ENCODE peak calls at places on chromosome 7, in four cellular contexts. H is stomach, U is psoas muscle, C is AG10803. Y is an unnamed sample.

GRCh38 chr7:544528-545221 is 25.0 kb upstream of the PDGFA start:
- DNase-seq in C (no peak), H (no peak), U (no peak), Y (no peak)

GRCh38 chr7:150830957-150831356 is 21.4 kb upstream of the AOC1 start:
- DNase-seq in H (no peak), C (no peak), U (no peak), Y (no peak)

GRCh38 chr7:10469476-10469875 is 504.2 kb upstream of the PHF14 start:
- DNase-seq in U (no peak), H (no peak), C (no peak), Y (no peak)

GRCh38 chr7:74231232-74231590 is 21.4 kb downstream of the LAT2 start:
- DNase-seq in U (no peak), H (no peak), C (no peak), Y (no peak)

GRCh38 chr7:128259131-128260056 is 18.3 kb downstream of the LEP start:
- DNase-seq in C (peak), H (peak), U (no peak), Y (no peak)

GRCh38 chr7:130486963-130487324 is 4.9 kb upstream of the MEST start:
- DNase-seq in H (no peak), U (no peak), C (no peak), Y (no peak)

GRCh38 chr7:156639426-156640256 is 933 bp upstream of the RNF32 start:
- DNase-seq in H (no peak), U (no peak), C (peak), Y (no peak)

GRCh38 chr7:48035967-48036478 is 680 bp downstream of the C7orf57 start:
- DNase-seq in U (peak), C (peak), H (no peak), Y (peak)

GRCh38 chr7:133771778-133772421 is 355.2 kb upstream of the LRGUK start:
- DNase-seq in U (no peak), C (no peak), H (no peak), Y (no peak)

GRCh38 chr7:604884-605531 is 85.4 kb upstream of the PDGFA start:
- DNase-seq in C (no peak), H (no peak), U (no peak), Y (peak)

GRCh38 chr7:93156884-93157283 is 8.7 kb upstream of the SAMD9L start:
- DNase-seq in C (peak), U (no peak), H (no peak), Y (peak)

GRCh38 chr7:43700059-43700501 is 29.2 kb downstream of the COA1 start:
- DNase-seq in C (peak), H (no peak), U (no peak), Y (peak)

GRCh38 chr7:104767826-104768536 is 246.0 kb upstream of the KMT2E start:
- DNase-seq in C (no peak), U (no peak), H (no peak), Y (no peak)

GRCh38 chr7:47968852-47969774 is 10.3 kb downstream of the HUS1 start:
- DNase-seq in U (peak), H (peak), C (peak), Y (peak)

GRCh38 chr7:128963327-128963757 is 25.6 kb downstream of the IRF5 start:
- DNase-seq in H (no peak), U (no peak), C (no peak), Y (no peak)

GRCh38 chr7:135352285-135352684 is 118.6 kb downstream of the STRA8 start:
- DNase-seq in H (no peak), C (no peak), U (no peak), Y (no peak)

GRCh38 chr7:108000875-108001758 is 1.8 kb downstream of the LAMB1 start:
- DNase-seq in U (peak), H (peak), C (no peak), Y (peak)

GRCh38 chr7:73715648-73716317 is 3.7 kb downstream of the STX1A start:
- DNase-seq in U (no peak), H (peak), C (peak), Y (peak)

GRCh38 chr7:116588641-116589594 is 64.1 kb downstream of the CAV1 start:
- DNase-seq in U (no peak), C (peak), H (no peak), Y (peak)

GRCh38 chr7:92671502-92672169 is 81.4 kb upstream of the FAM133B start:
- DNase-seq in U (no peak), C (no peak), H (no peak), Y (no peak)

GRCh38 chr7:103348452-103348851 is 1.0 kb downstream of the PSMC2 start:
- DNase-seq in U (no peak), C (no peak), H (no peak), Y (no peak)

GRCh38 chr7:77727936-77728701 is 31.9 kb downstream of the RSBN1L start:
- DNase-seq in H (no peak), C (peak), U (no peak), Y (peak)

GRCh38 chr7:29113384-29114102 is 32.8 kb downstream of the CPVL start:
- DNase-seq in U (no peak), C (peak), H (no peak), Y (peak)

GRCh38 chr7:18086165-18087030 is 58.8 kb upstream of the PRPS1L1 start:
- DNase-seq in C (no peak), H (no peak), U (peak), Y (no peak)

GRCh38 chr7:134327896-134328295 is 11.2 kb upstream of the SLC35B4 start:
- DNase-seq in H (no peak), C (peak), U (no peak), Y (peak)

GRCh38 chr7:74479066-74479781 is 25.5 kb downstream of the GTF2IRD1 start:
- DNase-seq in U (peak), H (peak), C (peak), Y (peak)

GRCh38 chr7:117673839-117674238 is 194.0 kb downstream of the CFTR start:
- DNase-seq in U (no peak), C (peak), H (no peak), Y (peak)

GRCh38 chr7:30179016-30179436 is 44.2 kb downstream of the MTURN start:
- DNase-seq in U (no peak), C (no peak), H (no peak), Y (no peak)

GRCh38 chr7:92944633-92945032 is 108.3 kb upstream of the CDK6 start:
- DNase-seq in C (peak), U (no peak), H (no peak), Y (peak)

GRCh38 chr7:102331536-102332275 is 24.5 kb downstream of the SPDYE6 start:
- DNase-seq in H (no peak), C (no peak), U (no peak), Y (no peak)

GRCh38 chr7:23220690-23221305 is 25.8 kb upstream of the GPNMB start:
- DNase-seq in C (no peak), H (no peak), U (no peak), Y (no peak)

GRCh38 chr7:69775231-69775771 is 177.0 kb downstream of the AUTS2 start:
- DNase-seq in H (no peak), C (peak), U (peak), Y (no peak)

GRCh38 chr7:146701166-146701565 is 584.6 kb downstream of the CNTNAP2 start:
- DNase-seq in U (no peak), H (no peak), C (no peak), Y (peak)

GRCh38 chr7:146700015-146700560 is 583.5 kb downstream of the CNTNAP2 start:
- DNase-seq in H (no peak), C (no peak), U (no peak), Y (no peak)

GRCh38 chr7:146698995-146699610 is 582.5 kb downstream of the CNTNAP2 start:
- DNase-seq in C (no peak), H (no peak), U (no peak), Y (no peak)

DNA sequence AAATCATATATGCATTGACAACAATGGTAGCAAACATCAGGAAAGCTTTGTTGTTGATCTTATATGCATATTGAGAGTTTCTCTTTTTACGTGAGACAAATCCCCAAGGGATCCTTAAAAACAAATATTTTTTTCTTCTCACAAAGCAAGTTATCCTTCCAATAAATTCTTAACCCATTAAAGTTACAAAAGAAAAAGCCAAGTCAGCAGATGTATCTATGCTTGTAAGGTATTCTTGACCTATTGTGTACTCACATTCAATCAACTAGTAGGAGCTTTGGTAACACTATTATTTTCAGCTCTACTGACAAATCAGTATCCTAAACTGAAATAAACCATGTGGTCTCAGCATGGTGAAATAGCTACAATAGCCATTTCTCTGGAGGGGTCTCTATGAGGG is 586.3 kb downstream of the CNTNAP2 start:
- DNase-seq in C (no peak), U (no peak), H (no peak), Y (no peak)
- TF ChIP-seq CTCF in C (no peak), U (no peak), H (no peak), Y (no peak)

DNA sequence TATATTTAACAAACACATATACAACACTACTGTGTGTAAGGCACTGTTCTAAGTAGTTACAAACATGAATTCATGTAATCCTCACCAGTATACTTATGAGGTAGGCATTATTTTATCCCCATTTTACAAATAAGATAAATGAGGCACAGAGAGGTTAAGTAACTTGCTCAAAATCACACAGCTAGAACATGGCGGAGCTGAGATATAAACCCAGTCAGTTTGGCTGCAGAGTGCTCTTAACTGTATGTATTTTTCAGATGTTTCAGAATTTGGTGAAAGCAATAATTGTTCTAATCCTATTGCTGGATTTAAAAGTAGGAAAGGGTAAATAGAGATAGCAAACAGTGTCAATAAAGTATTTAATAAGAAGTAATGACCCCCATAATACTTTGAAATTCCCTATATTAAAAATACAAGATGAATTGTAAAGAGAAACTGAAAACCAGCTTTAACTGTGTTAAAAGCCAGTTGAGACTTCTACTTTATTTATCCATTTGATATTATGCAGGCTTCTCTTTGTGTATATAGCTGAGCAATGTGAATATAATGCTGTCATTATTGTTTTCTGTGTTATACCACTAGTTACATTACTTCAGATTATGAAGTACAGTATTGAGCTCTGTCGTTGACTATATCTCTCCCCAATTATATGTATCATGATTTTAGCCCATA is 32.3 kb upstream of the RPA3 start:
- DNase-seq in H (no peak), C (no peak), U (no peak), Y (no peak)
- H3K4me3 ChIP-seq in H (no peak), C (no peak), U (no peak), Y (no peak)

GRCh38 chr7:12440229-12440628 is 36.6 kb upstream of the VWDE start:
- DNase-seq in H (no peak), C (no peak), U (no peak), Y (no peak)

GRCh38 chr7:12450615-12451014 is 47.0 kb upstream of the VWDE start:
- DNase-seq in U (no peak), H (no peak), C (no peak), Y (no peak)

GRCh38 chr7:12444785-12445184 is 41.1 kb upstream of the VWDE start:
- DNase-seq in U (no peak), H (no peak), C (no peak), Y (no peak)
- TF ChIP-seq CTCF in U (no peak), H (no peak), C (no peak), Y (no peak)

GRCh38 chr7:2710256-2710655 is 22.3 kb downstream of the AMZ1 start:
- DNase-seq in C (no peak), H (no peak), U (no peak), Y (no peak)
- H3K4me3 ChIP-seq in C (peak), H (peak), U (no peak), Y (no peak)

GRCh38 chr7:35508623-35509400 is 186.1 kb downstream of the HERPUD2 start:
- DNase-seq in C (no peak), H (no peak), U (no peak), Y (no peak)
- TF ChIP-seq CTCF in C (no peak), H (no peak), U (no peak), Y (peak)

GRCh38 chr7:78768859-78769258 is 684.6 kb downstream of the MAGI2 start:
- DNase-seq in U (no peak), C (peak), H (no peak), Y (no peak)
- H3K4me3 ChIP-seq in U (peak), C (peak), H (peak), Y (peak)

GRCh38 chr7:148486937-148487336 is 103.6 kb upstream of the C7orf33 start:
- DNase-seq in C (no peak), U (no peak), H (no peak), Y (no peak)
- TF ChIP-seq CTCF in C (no peak), U (no peak), H (no peak), Y (no peak)

DNA sequence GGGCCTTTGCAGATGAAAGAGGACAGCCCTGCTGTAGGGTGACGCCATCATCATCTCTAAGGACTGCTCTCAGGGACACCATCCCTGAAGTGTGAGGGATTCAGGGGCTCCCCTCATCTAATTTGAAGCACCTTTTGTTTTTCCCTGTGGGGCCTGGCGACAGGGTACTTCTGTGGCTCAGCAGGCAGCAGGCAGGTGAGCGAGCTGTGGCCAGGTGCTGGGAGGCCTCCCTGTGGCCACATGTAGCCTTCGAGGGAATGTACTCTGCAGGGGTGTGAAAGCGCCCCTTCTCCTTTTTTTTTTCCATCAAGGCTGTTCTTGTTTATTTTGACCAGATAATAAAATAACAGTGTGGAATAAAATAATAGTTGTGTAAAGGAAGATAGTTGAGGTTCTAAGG is 118.2 kb upstream of the DPP6 start:
- DNase-seq in C (no peak), U (no peak), H (no peak), Y (no peak)
- H3K4me3 ChIP-seq in C (no peak), U (no peak), H (no peak), Y (no peak)

GRCh38 chr7:95357623-95358022 is 33.3 kb upstream of the PON1 start:
- DNase-seq in U (no peak), H (no peak), C (no peak), Y (no peak)
- TF ChIP-seq CTCF in U (no peak), H (no peak), C (no peak), Y (peak)

GRCh38 chr7:4862156-4862555 is 326 bp upstream of the PAPOLB start:
- DNase-seq in U (no peak), H (no peak), C (no peak), Y (no peak)
- H3K4me3 ChIP-seq in U (peak), H (peak), C (peak), Y (peak)